ENCODE peak calls at places on chromosome 17, in five cellular contexts. One of them, this sample, is unnamed.

GRCh38 chr17:40598928-40599627 is 33.8 kb upstream of the CCR7 start:
- DNase-seq in PC-3: no peak
- DNase-seq in AG10803: no peak
- DNase-seq in left lung: no peak
- DNase-seq in left ventricle myocardium inferior: no peak
- DNase-seq in this sample: peak

GRCh38 chr17:45425125-45425983 is 7.3 kb downstream of the ARHGAP27 start:
- DNase-seq in PC-3: peak
- DNase-seq in AG10803: peak
- DNase-seq in left lung: peak
- DNase-seq in left ventricle myocardium inferior: peak
- DNase-seq in this sample: peak

GRCh38 chr17:50198026-50198669 is 3.3 kb downstream of the COL1A1 start:
- DNase-seq in PC-3: peak
- DNase-seq in AG10803: peak
- DNase-seq in left lung: no peak
- DNase-seq in left ventricle myocardium inferior: no peak
- DNase-seq in this sample: peak

GRCh38 chr17:19744922-19745757 is 3.0 kb downstream of the ALDH3A1 start:
- DNase-seq in PC-3: peak
- DNase-seq in AG10803: peak
- DNase-seq in left lung: peak
- DNase-seq in left ventricle myocardium inferior: peak
- DNase-seq in this sample: peak

GRCh38 chr17:35057332-35057915 is 6.1 kb downstream of the RFFL start:
- DNase-seq in PC-3: peak
- DNase-seq in AG10803: no peak
- DNase-seq in left lung: no peak
- DNase-seq in left ventricle myocardium inferior: no peak
- DNase-seq in this sample: no peak

GRCh38 chr17:80043963-80044362 is 7.5 kb downstream of the CCDC40 start:
- DNase-seq in PC-3: no peak
- DNase-seq in AG10803: no peak
- DNase-seq in left lung: no peak
- DNase-seq in left ventricle myocardium inferior: no peak
- DNase-seq in this sample: no peak

GRCh38 chr17:44549736-44550135 is 7.5 kb upstream of the FZD2 start:
- DNase-seq in PC-3: no peak
- DNase-seq in AG10803: no peak
- DNase-seq in left lung: no peak
- DNase-seq in left ventricle myocardium inferior: no peak
- DNase-seq in this sample: no peak

GRCh38 chr17:81387235-81388060 is 7.8 kb upstream of the BAHCC1 start:
- DNase-seq in PC-3: peak
- DNase-seq in AG10803: peak
- DNase-seq in left lung: no peak
- DNase-seq in left ventricle myocardium inferior: peak
- DNase-seq in this sample: peak

GRCh38 chr17:18159551-18160120 is 24.0 kb upstream of the ALKBH5 start:
- DNase-seq in PC-3: no peak
- DNase-seq in AG10803: no peak
- DNase-seq in left lung: no peak
- DNase-seq in left ventricle myocardium inferior: no peak
- DNase-seq in this sample: no peak

GRCh38 chr17:82959242-82959930 is 119.6 kb upstream of the ZNF750 start:
- DNase-seq in PC-3: no peak
- DNase-seq in AG10803: no peak
- DNase-seq in left lung: peak
- DNase-seq in left ventricle myocardium inferior: peak
- DNase-seq in this sample: no peak

DNA sequence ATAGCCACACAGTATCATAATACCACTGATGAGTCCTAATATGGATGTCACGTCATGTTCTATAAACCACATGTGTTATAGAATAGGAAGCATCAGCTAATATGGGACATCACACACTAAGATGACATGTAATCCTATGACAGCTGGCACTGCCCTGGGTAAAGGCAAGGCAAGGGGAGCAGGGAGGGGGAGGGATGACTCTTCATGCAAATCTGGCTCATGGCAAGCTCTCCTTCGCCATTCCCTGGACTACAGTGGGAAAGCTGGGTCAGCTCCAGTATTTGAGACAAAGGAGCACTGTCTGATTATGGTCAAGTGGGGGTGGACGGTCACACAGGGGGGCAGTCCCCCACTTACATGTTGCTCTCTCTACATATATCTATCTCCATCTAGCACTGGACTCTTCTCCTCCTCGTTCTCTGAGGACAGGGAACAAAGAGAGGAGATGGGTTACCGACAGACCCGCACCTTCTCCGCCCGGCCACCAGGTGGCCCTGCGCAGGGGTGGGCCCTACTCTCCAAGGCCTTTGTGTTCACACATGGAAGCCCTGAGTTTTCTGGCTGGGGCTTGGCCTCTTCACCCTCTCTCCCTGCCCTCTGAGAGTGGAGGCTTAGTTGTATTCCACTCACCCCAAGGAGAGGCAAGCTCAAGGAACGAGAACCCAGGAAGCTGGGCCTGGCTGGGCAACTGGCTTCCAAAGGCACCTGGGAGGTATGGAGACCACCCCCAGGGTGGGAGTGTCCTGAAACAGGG is 23.4 kb upstream of the MPO start:
- DNase-seq in PC-3: peak
- DNase-seq in AG10803: peak
- DNase-seq in left lung: peak
- DNase-seq in left ventricle myocardium inferior: peak
- DNase-seq in this sample: peak
- TF ChIP-seq CTCF in PC-3: peak
- TF ChIP-seq CTCF in AG10803: peak
- TF ChIP-seq CTCF in left lung: peak
- TF ChIP-seq CTCF in left ventricle myocardium inferior: peak
- TF ChIP-seq CTCF in this sample: peak

GRCh38 chr17:29617125-29617480 is 5.6 kb downstream of the CORO6 start:
- DNase-seq in PC-3: peak
- DNase-seq in AG10803: peak
- DNase-seq in left lung: peak
- DNase-seq in left ventricle myocardium inferior: peak
- DNase-seq in this sample: peak
- H3K4me3 ChIP-seq in PC-3: peak
- H3K4me3 ChIP-seq in AG10803: peak
- H3K4me3 ChIP-seq in left lung: peak
- H3K4me3 ChIP-seq in left ventricle myocardium inferior: peak
- H3K4me3 ChIP-seq in this sample: no peak

DNA sequence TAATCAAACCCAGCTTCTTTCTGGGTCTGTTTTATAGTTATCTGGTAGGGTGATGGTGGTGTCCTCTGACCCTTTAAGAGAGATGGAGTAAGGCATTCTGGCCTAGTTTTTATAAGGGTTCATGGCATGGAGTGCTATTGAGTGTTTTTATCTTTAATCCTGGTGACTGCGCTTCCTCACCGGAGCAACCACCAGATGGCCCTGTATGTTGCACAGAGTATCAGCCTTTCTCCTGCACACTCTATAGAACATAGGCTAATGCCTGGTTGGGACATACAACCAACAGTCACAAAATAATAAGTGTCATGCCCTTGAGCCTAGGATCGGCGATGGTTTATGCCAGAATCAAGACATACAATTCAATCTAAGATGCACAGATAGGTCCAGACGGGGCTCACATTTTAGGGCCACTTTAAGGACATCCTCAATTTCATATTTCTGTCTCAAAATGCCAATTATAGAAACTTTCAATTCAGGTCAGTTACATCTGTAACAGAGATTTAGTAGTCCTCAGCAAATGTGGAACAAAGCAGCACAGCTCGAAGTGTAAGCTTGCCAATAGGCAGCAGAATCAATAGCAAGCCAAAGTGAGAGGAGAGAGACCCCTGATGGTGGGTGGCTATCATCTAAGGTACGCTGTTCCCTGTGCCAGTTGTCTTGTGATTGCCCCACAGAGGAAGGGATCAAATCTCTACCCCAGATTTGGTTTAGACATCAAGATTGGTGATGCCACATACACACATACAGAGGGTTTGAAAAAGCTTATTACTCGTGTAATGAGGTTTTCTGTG is 37.2 kb upstream of the HOXB9 start:
- DNase-seq in PC-3: peak
- DNase-seq in AG10803: no peak
- DNase-seq in left lung: no peak
- DNase-seq in left ventricle myocardium inferior: no peak
- DNase-seq in this sample: no peak
- TF ChIP-seq CTCF in PC-3: peak
- TF ChIP-seq CTCF in AG10803: no peak
- TF ChIP-seq CTCF in left lung: no peak
- TF ChIP-seq CTCF in left ventricle myocardium inferior: no peak
- TF ChIP-seq CTCF in this sample: peak

DNA sequence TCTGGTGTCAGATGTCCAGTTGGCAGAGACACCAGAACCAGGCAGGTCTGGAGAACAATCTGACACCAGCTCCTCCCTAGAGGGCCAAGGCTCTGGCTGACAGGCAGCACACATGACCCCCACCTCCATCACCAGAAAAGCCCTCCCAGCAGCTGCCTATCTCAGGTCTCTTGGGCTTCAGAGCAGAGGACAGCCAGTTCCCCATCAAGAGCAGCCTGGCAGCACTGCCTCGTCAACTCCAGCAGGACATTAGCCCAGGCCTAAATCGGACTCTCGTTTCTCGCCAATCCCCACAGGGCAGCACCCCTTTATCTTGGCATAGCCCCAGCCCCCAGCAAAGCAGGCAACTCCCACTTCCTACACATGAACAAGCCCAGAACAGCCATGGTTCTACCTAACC is 4.4 kb downstream of the JUP start:
- DNase-seq in PC-3: no peak
- DNase-seq in AG10803: no peak
- DNase-seq in left lung: no peak
- DNase-seq in left ventricle myocardium inferior: peak
- DNase-seq in this sample: no peak
- H3K4me3 ChIP-seq in PC-3: no peak
- H3K4me3 ChIP-seq in AG10803: no peak
- H3K4me3 ChIP-seq in left lung: no peak
- H3K4me3 ChIP-seq in left ventricle myocardium inferior: peak
- H3K4me3 ChIP-seq in this sample: no peak

This sample was measured in astrocyte of the spinal cord.